ENCODE peak calls at places on chromosome 22, in ten cellular contexts. N is LoVo, S is H54, K is occipital lobe, T is posterior cingulate gyrus, F is GM04503, A is NCI-H1105 treated with DMSO at 0.1 percent for 48 hours, D is anterior cingulate cortex, B is right cardiac atrium, X is mucosa of descending colon. P is an unnamed sample.

GRCh38 chr22:43274595-43275240 is 68.5 kb downstream of the SCUBE1 start:
- DNase-seq in T (no peak), A (no peak), X (no peak), K (no peak), B (no peak), F (no peak), S (no peak), D (no peak), N (no peak), P (no peak)

GRCh38 chr22:46056169-46057041 is 79.4 kb upstream of the WNT7B start:
- DNase-seq in S (no peak), X (no peak), D (peak), K (peak), T (peak), N (no peak), F (no peak), B (no peak), A (peak), P (peak)

GRCh38 chr22:39748877-39749276 is 144.7 kb downstream of the ENTHD1 start:
- DNase-seq in S (no peak), A (peak), K (no peak), X (no peak), T (no peak), F (peak), N (no peak), D (no peak), B (no peak), P (no peak)

GRCh38 chr22:39428597-39429071 is 28.2 kb upstream of the MGAT3 start:
- DNase-seq in A (no peak), X (no peak), N (no peak), K (no peak), D (no peak), F (no peak), B (no peak), S (no peak), T (no peak), P (no peak)

GRCh38 chr22:20268350-20269012 is 363 bp upstream of the RTN4R start:
- DNase-seq in X (peak), S (peak), F (no peak), T (no peak), N (peak), A (peak), K (peak), B (peak), D (peak), P (peak)

GRCh38 chr22:33105501-33105911 is 47.3 kb upstream of the SYN3 start:
- DNase-seq in K (peak), A (no peak), T (peak), S (no peak), F (no peak), B (no peak), N (no peak), X (no peak), D (peak), P (no peak)

GRCh38 chr22:18035740-18036139 is 11.4 kb upstream of the MICAL3 start:
- DNase-seq in F (no peak), T (no peak), D (no peak), N (peak), K (no peak), S (no peak), X (no peak), B (no peak), A (no peak), P (peak)

GRCh38 chr22:43812890-43813289 is 785 bp upstream of the EFCAB6 start:
- DNase-seq in S (no peak), D (no peak), N (no peak), B (no peak), F (no peak), A (no peak), T (no peak), K (no peak), X (no peak), P (no peak)

GRCh38 chr22:29148036-29148435 is 57.7 kb upstream of the EMID1 start:
- DNase-seq in N (no peak), T (no peak), S (no peak), D (no peak), A (no peak), B (no peak), X (no peak), F (no peak), K (no peak), P (no peak)

GRCh38 chr22:37448521-37449150 is 21.4 kb upstream of the ELFN2 start:
- DNase-seq in B (no peak), S (no peak), K (no peak), X (no peak), N (no peak), D (no peak), T (no peak), A (peak), F (no peak), P (no peak)

GRCh38 chr22:48974443-48975251 is 853.0 kb downstream of the BRD1 start:
- DNase-seq in F (no peak), T (no peak), D (no peak), B (no peak), N (no peak), S (no peak), X (no peak), K (no peak), A (no peak), P (no peak)

P was measured in body of pancreas.